ENCODE peak calls at places on chromosomes 6 and 20, in ten cellular contexts. S, F, O, G, N, Y, J, L, H and U are unnamed samples.

GRCh38 chr6:74720923-74721322 is 484.9 kb downstream of the COL12A1 start:
- DNase-seq in S (no peak), F (no peak), O (no peak), G (peak), N (no peak), Y (no peak), J (no peak), L (no peak), H (no peak), U (no peak)

GRCh38 chr20:10555393-10555792 is 118.4 kb downstream of the JAG1 start:
- DNase-seq in S (no peak), F (no peak), O (no peak), G (no peak), N (no peak), Y (no peak), J (no peak), L (no peak), H (no peak), U (no peak)

GRCh38 chr6:137589067-137589848 is 95.1 kb upstream of the OLIG3 start:
- DNase-seq in S (peak), F (no peak), O (no peak), G (peak), N (peak), Y (no peak), J (peak), L (peak), H (peak), U (peak)

GRCh38 chr6:118086189-118086588 is 179.1 kb downstream of the SLC35F1 start:
- DNase-seq in S (no peak), F (no peak), O (no peak), G (no peak), N (no peak), Y (no peak), J (no peak), L (no peak), H (no peak), U (no peak)

GRCh38 chr6:82237013-82237412 is 10.5 kb downstream of the IBTK start:
- DNase-seq in S (no peak), F (no peak), O (no peak), G (no peak), N (peak), Y (no peak), J (no peak), L (peak), H (no peak), U (peak)

GRCh38 chr6:23445157-23445710 is 680.8 kb upstream of the NRSN1 start:
- DNase-seq in S (no peak), F (peak), O (no peak), G (peak), N (no peak), Y (no peak), J (no peak), L (peak), H (no peak), U (peak)

GRCh38 chr6:128204621-128205020 is 303.8 kb upstream of the THEMIS start:
- DNase-seq in S (no peak), F (no peak), O (no peak), G (no peak), N (no peak), Y (no peak), J (no peak), L (peak), H (no peak), U (peak)

GRCh38 chr20:35592339-35592960 is 23.2 kb upstream of the SPAG4 start:
- DNase-seq in S (no peak), F (no peak), O (no peak), G (no peak), N (peak), Y (no peak), J (no peak), L (no peak), H (no peak), U (no peak)

GRCh38 chr6:111975501-111975900 is 78.4 kb upstream of the CCN6 start:
- DNase-seq in S (no peak), F (no peak), O (no peak), G (no peak), N (no peak), Y (no peak), J (no peak), L (no peak), H (no peak), U (no peak)

GRCh38 chr6:49646130-49646824 is 9.6 kb upstream of the RHAG start:
- DNase-seq in S (no peak), F (no peak), O (no peak), G (no peak), N (no peak), Y (no peak), J (peak), L (no peak), H (no peak), U (no peak)

GRCh38 chr6:169070506-169071176 is 183.0 kb downstream of the THBS2 start:
- DNase-seq in S (peak), F (peak), O (peak), G (peak), N (no peak), Y (peak), J (peak), L (peak), H (peak), U (peak)

GRCh38 chr20:33488201-33488600 is 1.7 kb upstream of the CBFA2T2 start:
- DNase-seq in S (no peak), F (no peak), O (no peak), G (no peak), N (no peak), Y (no peak), J (no peak), L (no peak), H (no peak), U (no peak)

GRCh38 chr6:154993710-154994109 is 1.4 kb upstream of the TIAM2 start:
- DNase-seq in S (no peak), F (no peak), O (no peak), G (no peak), N (no peak), Y (no peak), J (no peak), L (no peak), H (no peak), U (no peak)

GRCh38 chr6:170404036-170404435 is 97.5 kb downstream of the FAM120B start:
- DNase-seq in S (no peak), F (no peak), O (no peak), G (peak), N (no peak), Y (no peak), J (no peak), L (peak), H (no peak), U (no peak)

GRCh38 chr6:128508588-128509296 is 11.7 kb downstream of the PTPRK start:
- DNase-seq in S (peak), F (no peak), O (no peak), G (peak), N (no peak), Y (no peak), J (peak), L (peak), H (no peak), U (peak)

GRCh38 chr6:6925391-6926164 is 182.2 kb upstream of the RREB1 start:
- DNase-seq in S (peak), F (no peak), O (no peak), G (no peak), N (no peak), Y (no peak), J (no peak), L (peak), H (no peak), U (peak)

GRCh38 chr20:53582574-53583351 is 10.9 kb downstream of the ZNF217 start:
- DNase-seq in S (peak), F (no peak), O (no peak), G (peak), N (peak), Y (peak), J (peak), L (peak), H (peak), U (peak)

GRCh38 chr20:19727251-19727847 is 30.7 kb upstream of the RIN2 start:
- DNase-seq in S (no peak), F (no peak), O (no peak), G (no peak), N (no peak), Y (no peak), J (no peak), L (no peak), H (no peak), U (no peak)

GRCh38 chr20:38445402-38445801 is 10.3 kb upstream of the SNHG17 start:
- DNase-seq in S (no peak), F (no peak), O (no peak), G (no peak), N (no peak), Y (no peak), J (no peak), L (no peak), H (no peak), U (no peak)

GRCh38 chr6:127384007-127384406 is 40.6 kb upstream of the ECHDC1 start:
- DNase-seq in S (peak), F (no peak), O (no peak), G (peak), N (no peak), Y (no peak), J (no peak), L (peak), H (no peak), U (peak)

GRCh38 chr6:36436466-36436865 is 6.2 kb downstream of the PXT1 start:
- DNase-seq in S (peak), F (no peak), O (no peak), G (peak), N (no peak), Y (no peak), J (no peak), L (peak), H (no peak), U (peak)

GRCh38 chr20:54179946-54180345 is 6.2 kb upstream of the CYP24A1 start:
- DNase-seq in S (no peak), F (no peak), O (no peak), G (no peak), N (no peak), Y (no peak), J (no peak), L (no peak), H (no peak), U (no peak)

GRCh38 chr20:22180244-22180643 is 404.1 kb downstream of the FOXA2 start:
- DNase-seq in S (no peak), F (no peak), O (no peak), G (no peak), N (peak), Y (no peak), J (peak), L (no peak), H (no peak), U (no peak)

GRCh38 chr20:63234693-63235398 is 859 bp upstream of the BIRC7 start:
- DNase-seq in S (no peak), F (no peak), O (no peak), G (peak), N (no peak), Y (no peak), J (no peak), L (no peak), H (no peak), U (no peak)

GRCh38 chr20:44572551-44573500 is 9.6 kb upstream of the PKIG start:
- DNase-seq in S (peak), F (peak), O (no peak), G (peak), N (no peak), Y (peak), J (no peak), L (peak), H (peak), U (peak)

GRCh38 chr6:13508711-13509705 is 21.6 kb upstream of the GFOD1 start:
- DNase-seq in S (peak), F (no peak), O (no peak), G (peak), N (no peak), Y (no peak), J (no peak), L (peak), H (no peak), U (peak)

GRCh38 chr20:47502271-47502730 is 614 bp downstream of the NCOA3 start:
- DNase-seq in S (peak), F (peak), O (peak), G (peak), N (peak), Y (peak), J (peak), L (peak), H (no peak), U (peak)

GRCh38 chr20:63837475-63837874 is 6.4 kb upstream of the ZBTB46 start:
- DNase-seq in S (no peak), F (no peak), O (no peak), G (no peak), N (no peak), Y (no peak), J (no peak), L (no peak), H (no peak), U (no peak)

GRCh38 chr6:145836767-145837166 is 22.2 kb upstream of the FBXO30 start:
- DNase-seq in S (no peak), F (no peak), O (no peak), G (peak), N (no peak), Y (no peak), J (no peak), L (peak), H (no peak), U (no peak)

GRCh38 chr20:63957690-63958441 is 1.6 kb upstream of the UCKL1 start:
- DNase-seq in S (peak), F (no peak), O (no peak), G (peak), N (no peak), Y (no peak), J (peak), L (peak), H (no peak), U (no peak)

GRCh38 chr20:15077733-15078132 is 740.3 kb upstream of the FLRT3 start:
- DNase-seq in S (no peak), F (no peak), O (no peak), G (no peak), N (no peak), Y (no peak), J (no peak), L (no peak), H (no peak), U (no peak)

DNA sequence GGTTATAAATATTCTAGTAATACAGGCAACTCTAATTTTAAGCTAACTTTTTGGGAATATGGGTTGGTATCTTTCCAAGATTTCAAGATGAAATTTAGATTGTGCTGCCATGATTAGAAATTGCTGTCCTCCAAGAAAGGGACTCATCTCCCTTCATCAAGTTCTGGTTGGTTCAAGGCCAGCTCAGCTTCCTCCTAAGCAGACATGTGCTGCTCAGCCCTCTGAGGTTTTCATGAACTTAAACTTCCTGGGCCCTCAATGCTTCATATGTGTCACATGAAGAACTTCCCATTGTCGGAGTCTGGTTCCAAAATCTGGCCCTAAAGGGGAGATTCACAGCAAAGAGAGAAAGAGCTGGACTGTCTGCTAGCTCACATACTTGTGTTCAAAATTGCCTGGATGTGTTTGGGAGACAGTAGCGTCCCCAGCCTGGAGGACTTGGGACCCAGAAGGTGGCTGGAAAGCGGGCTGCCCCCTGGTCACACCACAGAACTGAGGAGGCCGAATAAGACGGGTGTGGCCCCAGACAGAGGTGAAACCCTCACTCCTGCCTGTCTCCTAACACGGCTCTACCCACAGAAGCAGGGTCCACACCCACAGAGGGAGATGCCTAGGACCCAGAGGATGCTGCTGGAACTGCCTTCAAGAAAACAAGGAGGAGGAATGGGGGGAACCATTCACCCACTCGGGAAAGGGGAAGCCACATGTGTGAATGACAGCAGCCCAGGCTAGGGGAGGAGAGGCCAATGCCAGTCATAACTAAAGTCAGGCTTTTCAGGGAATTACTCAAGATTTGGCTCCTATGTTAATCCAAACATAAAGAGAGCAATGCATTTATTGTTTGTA is 54.3 kb upstream of the GPR31 start:
- DNase-seq in S (no peak), F (no peak), O (no peak), G (no peak), N (no peak), Y (no peak), J (no peak), L (no peak), H (no peak), U (no peak)
- TF ChIP-seq CTCF in S (no peak), F (no peak), O (no peak), G (no peak), N (no peak), Y (no peak), J (no peak), L (no peak), H (no peak), U (no peak)

GRCh38 chr20:23350007-23350854 is at the start of gene NXT1:
- DNase-seq in S (peak), F (peak), O (peak), G (peak), N (peak), Y (peak), J (peak), L (peak), H (peak), U (peak)
- H3K4me3 ChIP-seq in S (peak), F (peak), O (peak), G (peak), N (peak), Y (peak), J (peak), L (peak), H (peak), U (peak)

GRCh38 chr6:21227486-21227885 is 366.1 kb upstream of the SOX4 start:
- DNase-seq in S (peak), F (no peak), O (no peak), G (peak), N (no peak), Y (no peak), J (no peak), L (peak), H (no peak), U (peak)
- TF ChIP-seq CTCF in S (no peak), F (no peak), O (no peak), G (no peak), N (no peak), Y (no peak), J (no peak), L (no peak), H (peak), U (peak)

DNA sequence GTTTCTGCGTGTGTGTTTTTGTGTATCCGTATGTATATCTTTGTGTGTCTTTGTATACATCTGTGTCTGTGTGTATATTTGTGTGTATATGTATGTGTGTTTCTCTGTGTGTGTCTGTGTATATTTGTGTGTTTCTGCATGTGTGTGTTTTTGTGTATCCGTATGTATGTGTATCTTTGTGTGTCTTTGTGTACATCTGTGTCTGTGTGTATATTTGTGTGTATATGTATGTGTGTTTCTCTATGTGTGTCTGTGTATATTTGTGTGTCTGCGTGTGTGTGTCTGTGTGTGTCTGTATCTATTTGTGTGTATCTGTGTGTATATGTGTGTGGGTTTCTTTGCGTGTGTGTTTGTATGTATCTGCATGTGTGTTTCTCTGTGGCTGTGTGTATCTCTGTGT is 192.6 kb downstream of the CDH4 start:
- DNase-seq in S (no peak), F (no peak), O (no peak), G (no peak), N (no peak), Y (no peak), J (no peak), L (no peak), H (no peak), U (no peak)
- H3K4me3 ChIP-seq in S (no peak), F (no peak), O (no peak), G (no peak), N (no peak), Y (no peak), J (no peak), L (no peak), H (no peak), U (no peak)

GRCh38 chr6:149820506-149820905 is 43.7 kb downstream of the LRP11 start:
- DNase-seq in S (no peak), F (no peak), O (no peak), G (no peak), N (no peak), Y (no peak), J (no peak), L (no peak), H (no peak), U (no peak)
- TF ChIP-seq CTCF in S (no peak), F (no peak), O (no peak), G (no peak), N (no peak), Y (no peak), J (peak), L (no peak), H (no peak), U (no peak)

DNA sequence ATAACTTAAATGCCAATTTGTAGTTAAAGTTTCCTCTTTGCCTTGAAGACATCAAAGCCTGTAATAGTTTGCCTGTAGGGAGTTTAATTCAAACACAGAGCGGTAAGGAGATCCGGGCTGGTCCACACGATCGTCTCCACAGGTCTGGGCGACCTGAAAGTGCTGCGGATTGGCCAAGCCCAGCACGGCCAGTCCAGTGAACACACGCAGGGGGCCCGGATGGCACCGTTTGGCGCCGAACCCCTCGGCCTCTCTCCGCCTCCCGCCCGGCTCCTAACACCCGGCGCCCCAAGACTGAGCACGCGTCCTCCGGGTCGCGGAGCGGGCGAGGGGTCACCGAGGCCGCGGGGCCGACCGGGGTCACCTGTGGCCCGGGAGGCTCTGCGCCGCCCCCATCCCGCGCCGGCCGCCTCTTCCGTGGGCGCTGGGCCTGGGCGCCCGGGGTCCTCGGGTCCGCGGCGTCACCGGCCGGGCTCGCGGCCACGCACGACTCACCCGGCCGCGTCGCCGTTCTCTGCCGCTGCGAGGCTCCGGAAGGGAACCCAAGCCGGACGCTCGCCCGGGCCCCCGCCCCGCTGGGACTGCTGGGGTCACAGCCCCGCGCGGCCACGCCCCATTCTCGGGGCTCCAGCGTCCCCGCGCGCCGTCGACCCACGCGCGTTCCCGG is 481 bp downstream of the SERPINB6 start:
- DNase-seq in S (peak), F (peak), O (peak), G (peak), N (no peak), Y (peak), J (no peak), L (peak), H (no peak), U (peak)
- H3K4me3 ChIP-seq in S (peak), F (peak), O (peak), G (peak), N (no peak), Y (peak), J (no peak), L (peak), H (peak), U (peak)